ENCODE peak calls at places on chromosomes 13 and 19, in five cellular contexts. U is HCT116, H is H9, G is colonic mucosa, Z is PC-3. K is an unnamed sample.

GRCh38 chr13:75812751-75813181 is 176.6 kb downstream of the LMO7 start:
- DNase-seq in U (no peak), H (no peak), G (no peak), Z (no peak), K (no peak)

GRCh38 chr19:14072535-14073231 is at the start of gene MISP3:
- DNase-seq in U (no peak), H (no peak), G (peak; percentile 91), Z (peak; percentile 68), K (peak; percentile 62)

GRCh38 chr19:14410054-14410774 is 8.9 kb downstream of the DDX39A start:
- DNase-seq in U (no peak), H (no peak), G (no peak), Z (no peak), K (no peak)

GRCh38 chr19:16037424-16038195 is 38.7 kb upstream of the TPM4 start:
- DNase-seq in U (no peak), H (no peak), G (no peak), Z (no peak), K (no peak)

GRCh38 chr13:107117327-107118012 is 549.5 kb upstream of the ARGLU1 start:
- DNase-seq in U (no peak), H (no peak), G (no peak), Z (no peak), K (no peak)

GRCh38 chr13:95588721-95589120 is 36.2 kb downstream of the CLDN10 start:
- DNase-seq in U (no peak), H (no peak), G (no peak), Z (peak; percentile 43), K (peak; percentile 50)

GRCh38 chr19:38274734-38275133 is 10.4 kb downstream of the SPINT2 start:
- DNase-seq in U (no peak), H (no peak), G (peak; percentile 58), Z (no peak), K (no peak)

GRCh38 chr13:63614874-63615612 is 2199.4 kb upstream of the PCDH20 start:
- DNase-seq in U (no peak), H (no peak), G (no peak), Z (no peak), K (no peak)

GRCh38 chr13:62687727-62688126 is 1272.1 kb upstream of the PCDH20 start:
- DNase-seq in U (no peak), H (peak; percentile 42), G (no peak), Z (no peak), K (no peak)

GRCh38 chr13:30031488-30031887 is 181.1 kb upstream of the UBL3 start:
- DNase-seq in U (no peak), H (no peak), G (no peak), Z (no peak), K (no peak)

GRCh38 chr13:20566917-20567755 is at the start of gene IFT88:
- DNase-seq in U (peak; percentile 68), H (peak; percentile 92), G (peak; percentile 93), Z (peak; percentile 89), K (peak; percentile 92)

GRCh38 chr19:40256511-40256910 is 28.6 kb downstream of the AKT2 start:
- DNase-seq in U (no peak), H (no peak), G (no peak), Z (no peak), K (no peak)

GRCh38 chr13:83498486-83499190 is 383.6 kb downstream of the SLITRK1 start:
- DNase-seq in U (no peak), H (no peak), G (no peak), Z (peak; percentile 80), K (peak; percentile 66)

GRCh38 chr19:36482876-36483275 is 6.5 kb downstream of the ZNF566 start:
- DNase-seq in U (no peak), H (no peak), G (no peak), Z (no peak), K (no peak)

GRCh38 chr19:49609499-49610092 is 18.6 kb downstream of the PRR12 start:
- DNase-seq in U (no peak), H (no peak), G (no peak), Z (no peak), K (no peak)

GRCh38 chr19:43638214-43638990 is 1.2 kb downstream of the CADM4 start:
- DNase-seq in U (no peak), H (no peak), G (no peak), Z (no peak), K (no peak)

GRCh38 chr19:55088543-55089265 is 13.0 kb downstream of the EPS8L1 start:
- DNase-seq in U (no peak), H (peak; percentile 86), G (peak; percentile 87), Z (peak; percentile 92), K (peak; percentile 63)

GRCh38 chr13:30466358-30466714 is 600 bp upstream of the HMGB1 start:
- DNase-seq in U (no peak), H (no peak), G (no peak), Z (peak; percentile 30), K (peak; percentile 64)

GRCh38 chr19:55441692-55442321 is 1.3 kb downstream of the SHISA7 start:
- DNase-seq in U (no peak), H (peak; percentile 89), G (no peak), Z (no peak), K (no peak)

GRCh38 chr13:114147803-114148520 is 15.5 kb upstream of the RASA3 start:
- DNase-seq in U (no peak), H (no peak), G (no peak), Z (no peak), K (no peak)

GRCh38 chr19:38684078-38684861 is 36.8 kb downstream of the ACTN4 start:
- DNase-seq in U (peak; percentile 93), H (peak; percentile 46), G (peak; percentile 89), Z (peak; percentile 88), K (peak; percentile 97)

GRCh38 chr19:50330365-50331078 is 1.3 kb upstream of the KCNC3 start:
- DNase-seq in U (peak; percentile 53), H (peak; percentile 96), G (peak; percentile 76), Z (peak; percentile 80), K (peak; percentile 59)

GRCh38 chr13:97242755-97243497 is 20.8 kb downstream of the MBNL2 start:
- DNase-seq in U (no peak), H (no peak), G (no peak), Z (no peak), K (no peak)

GRCh38 chr13:95160112-95160906 is 140.9 kb downstream of the ABCC4 start:
- DNase-seq in U (no peak), H (no peak), G (no peak), Z (peak; percentile 39), K (peak; percentile 12)

GRCh38 chr13:80012281-80012680 is 328.6 kb downstream of the SPRY2 start:
- DNase-seq in U (no peak), H (no peak), G (no peak), Z (peak; percentile 26), K (peak; percentile 47)

GRCh38 chr13:49411353-49411752 is 32.5 kb downstream of the CAB39L start:
- DNase-seq in U (no peak), H (no peak), G (no peak), Z (no peak), K (no peak)

GRCh38 chr19:4096049-4096892 is 27.7 kb downstream of the MAP2K2 start:
- DNase-seq in U (no peak), H (no peak), G (peak; percentile 90), Z (no peak), K (no peak)

GRCh38 chr13:36736119-36736726 is 62.4 kb downstream of the SERTM1 start:
- DNase-seq in U (peak; percentile 31), H (no peak), G (peak; percentile 31), Z (peak; percentile 48), K (peak; percentile 83)

GRCh38 chr13:39317284-39317683 is 279.0 kb downstream of the NHLRC3 start:
- DNase-seq in U (no peak), H (no peak), G (no peak), Z (peak; percentile 47), K (peak; percentile 54)

GRCh38 chr13:75399879-75400217 is 82.1 kb downstream of the TBC1D4 start:
- DNase-seq in U (no peak), H (no peak), G (no peak), Z (no peak), K (no peak)

GRCh38 chr19:3054972-3055740 is 7.1 kb downstream of the TLE5 start:
- DNase-seq in U (no peak), H (no peak), G (no peak), Z (peak; percentile 49), K (no peak)
- H3K4me1 ChIP-seq in U (peaks cover 25% of the 10 kb centered on the region), H (no peaks in the 10 kb centered on the region), G (no peaks in the 10 kb centered on the region), Z (peaks cover 16% of the 10 kb centered on the region), K (no peaks in the 10 kb centered on the region)

GRCh38 chr13:47672245-47672975 is 328.7 kb downstream of the SUCLA2 start:
- DNase-seq in U (no peak), H (no peak), G (no peak), Z (no peak), K (peak; percentile 45)
- H3K9ac ChIP-seq in U (no peak overlapping the region), H (no peak overlapping the region), G (no peak overlapping the region), Z (no peak overlapping the region), K (peak overlapping the region; percentile 67)

GRCh38 chr13:109584844-109585361 is 201.5 kb downstream of the IRS2 start:
- DNase-seq in U (no peak), H (no peak), G (no peak), Z (no peak), K (no peak)

GRCh38 chr13:109587689-109588088 is 198.7 kb downstream of the IRS2 start:
- DNase-seq in U (no peak), H (no peak), G (no peak), Z (no peak), K (no peak)

GRCh38 chr13:109586509-109587346 is 199.7 kb downstream of the IRS2 start:
- DNase-seq in U (no peak), H (no peak), G (peak; percentile 73), Z (no peak), K (no peak)
- H3K27ac ChIP-seq in U (no peak overlapping the region), H (no peak overlapping the region), G (peak overlapping the region; percentile 72), Z (no peak overlapping the region), K (no peak overlapping the region)

DNA sequence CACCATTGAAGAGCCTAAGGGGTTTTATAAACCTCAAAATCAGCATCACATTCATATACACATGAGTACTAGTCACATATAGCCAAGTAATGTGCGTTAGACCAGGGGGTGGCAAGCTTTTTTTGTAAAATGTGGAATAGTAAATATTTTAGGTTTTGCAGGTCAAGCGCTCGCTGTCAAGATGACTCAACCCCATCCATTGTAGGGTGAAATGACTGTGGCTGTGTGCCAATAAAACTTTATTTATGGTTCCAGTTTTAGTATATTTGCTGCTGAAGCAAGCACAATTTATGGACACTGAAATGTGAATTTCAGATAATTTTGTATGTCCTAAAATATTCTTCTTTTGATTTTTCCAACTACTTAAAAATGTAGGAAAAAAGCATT is 21.6 kb downstream of the RFX2 start:
- DNase-seq in U (no peak), H (no peak), G (no peak), Z (peak; percentile 80), K (peak; percentile 65)
- H3K4me1 ChIP-seq in U (peaks cover 48% of the 10 kb centered on the region), H (no peaks in the 10 kb centered on the region), G (peaks cover 4% of the 10 kb centered on the region), Z (peaks cover 56% of the 10 kb centered on the region), K (peaks cover 55% of the 10 kb centered on the region)

GRCh38 chr13:50529154-50529882 is 314.2 kb downstream of the DLEU7 start:
- DNase-seq in U (peak; percentile 65), H (peak; percentile 67), G (peak; percentile 90), Z (peak; percentile 14), K (peak; percentile 92)
- H3K9ac ChIP-seq in U (peak overlapping the region; percentile 41), H (no peak overlapping the region), G (peak overlapping the region; percentile 38), Z (no peak overlapping the region), K (peak overlapping the region; percentile 75)

GRCh38 chr13:90360785-90361184 is 986.7 kb upstream of the MIR17HG start:
- DNase-seq in U (no peak), H (no peak), G (no peak), Z (no peak), K (no peak)
- H3K27ac ChIP-seq in U (no peak overlapping the region), H (no peak overlapping the region), G (no peak overlapping the region), Z (no peak overlapping the region), K (no peak overlapping the region)

GRCh38 chr13:22736084-22736767 is 444.6 kb upstream of the SGCG start:
- DNase-seq in U (no peak), H (peak; percentile 44), G (no peak), Z (no peak), K (no peak)
- H3K4me1 ChIP-seq in U (no peaks in the 10 kb centered on the region), H (no peaks in the 10 kb centered on the region), G (no peaks in the 10 kb centered on the region), Z (no peaks in the 10 kb centered on the region), K (no peaks in the 10 kb centered on the region)

GRCh38 chr19:45641274-45642105 is 2.3 kb upstream of the EML2 start:
- DNase-seq in U (peak; percentile 97), H (peak; percentile 98), G (peak; percentile 97), Z (peak; percentile 95), K (peak; percentile 80)
- H3K9ac ChIP-seq in U (peak overlapping the region; percentile 60), H (no peak overlapping the region), G (peak overlapping the region; percentile 66), Z (peak overlapping the region; percentile 80), K (peak overlapping the region; percentile 74)

K was measured in GM23248.